ENCODE peak calls at places on chromosomes 3 and 15, in four cellular contexts. Q, N, A and X are unnamed samples.

GRCh38 chr3:50204804-50205718 is at the start of gene SLC38A3:
- DNase-seq in Q (no peak), A (no peak), N (no peak), X (no peak)

GRCh38 chr3:22156868-22157267 is 405.9 kb upstream of the ZNF385D start:
- DNase-seq in N (no peak), A (no peak), Q (no peak), X (no peak)

GRCh38 chr15:29208352-29208751 is 61.3 kb downstream of the NSMCE3 start:
- DNase-seq in Q (no peak), N (no peak), A (no peak), X (no peak)

GRCh38 chr3:32154180-32154579 is 47.8 kb downstream of the GPD1L start:
- DNase-seq in N (peak), A (no peak), Q (no peak), X (no peak)

GRCh38 chr3:57082481-57082880 is 22.0 kb downstream of the SPATA12 start:
- DNase-seq in A (no peak), N (no peak), Q (no peak), X (no peak)

GRCh38 chr3:35946857-35947514 is 307.7 kb downstream of the ARPP21 start:
- DNase-seq in A (no peak), N (no peak), Q (no peak), X (no peak)

GRCh38 chr15:70664494-70664893 is 98.9 kb downstream of the UACA start:
- DNase-seq in A (no peak), N (no peak), Q (peak), X (no peak)

GRCh38 chr15:34616613-34617012 is 33.2 kb upstream of the GOLGA8B start:
- DNase-seq in N (peak), A (no peak), Q (peak), X (peak)

GRCh38 chr3:58639842-58640241 is 26.7 kb downstream of the FAM3D start:
- DNase-seq in A (no peak), Q (no peak), N (no peak), X (no peak)

GRCh38 chr3:65587650-65588439 is 450.9 kb downstream of the MAGI1 start:
- DNase-seq in N (no peak), A (no peak), Q (no peak), X (no peak)

GRCh38 chr15:74799843-74800558 is 12.6 kb upstream of the LMAN1L start:
- DNase-seq in A (peak), Q (peak), N (peak), X (peak)

GRCh38 chr3:69119138-69119537 is 3.3 kb downstream of the LMOD3 start:
- DNase-seq in Q (no peak), A (no peak), N (no peak), X (no peak)

GRCh38 chr15:31489281-31489680 is 162.6 kb downstream of the KLF13 start:
- DNase-seq in Q (no peak), A (no peak), N (no peak), X (no peak)

GRCh38 chr3:71796268-71796667 is 11.3 kb upstream of the PROK2 start:
- DNase-seq in A (no peak), Q (no peak), N (no peak), X (no peak)

GRCh38 chr3:119122350-119122749 is 23.6 kb upstream of the TEX55 start:
- DNase-seq in A (no peak), Q (no peak), N (no peak), X (no peak)

GRCh38 chr3:146715176-146715575 is 110.0 kb upstream of the PLSCR5 start:
- DNase-seq in Q (peak), A (no peak), N (peak), X (no peak)

GRCh38 chr3:177201707-177202397 is 4.6 kb upstream of the TBL1XR1 start:
- DNase-seq in N (peak), Q (peak), A (peak), X (peak)

GRCh38 chr3:64759811-64760210 is 72.0 kb upstream of the ADAMTS9 start:
- DNase-seq in A (no peak), N (peak), Q (no peak), X (no peak)

GRCh38 chr3:139128803-139129202 is 84.1 kb upstream of the PRR23C start:
- DNase-seq in A (no peak), Q (peak), N (no peak), X (no peak)

GRCh38 chr3:150248116-150248864 is 159.8 kb upstream of the TSC22D2 start:
- DNase-seq in N (peak), Q (peak), A (no peak), X (no peak)

GRCh38 chr3:66413151-66413751 is 87.6 kb downstream of the LRIG1 start:
- DNase-seq in A (no peak), Q (peak), N (peak), X (no peak)

GRCh38 chr15:85950101-85950500 is 129.6 kb upstream of the AGBL1 start:
- DNase-seq in A (no peak), Q (no peak), N (no peak), X (no peak)

GRCh38 chr3:149566296-149566945 is 91.4 kb downstream of the WWTR1 start:
- DNase-seq in Q (peak), A (no peak), N (peak), X (no peak)

GRCh38 chr3:119195911-119196310 is 22.5 kb downstream of the UPK1B start:
- DNase-seq in Q (peak), A (no peak), N (no peak), X (no peak)

GRCh38 chr3:61564405-61565059 is 3.2 kb downstream of the PTPRG start:
- DNase-seq in Q (peak), A (no peak), N (peak), X (no peak)

GRCh38 chr15:62052714-62053113 is 7.5 kb downstream of the VPS13C start:
- DNase-seq in A (no peak), Q (no peak), N (no peak), X (no peak)

GRCh38 chr15:77123854-77124253 is 52.9 kb upstream of the TSPAN3 start:
- DNase-seq in Q (no peak), N (no peak), A (no peak), X (no peak)

DNA sequence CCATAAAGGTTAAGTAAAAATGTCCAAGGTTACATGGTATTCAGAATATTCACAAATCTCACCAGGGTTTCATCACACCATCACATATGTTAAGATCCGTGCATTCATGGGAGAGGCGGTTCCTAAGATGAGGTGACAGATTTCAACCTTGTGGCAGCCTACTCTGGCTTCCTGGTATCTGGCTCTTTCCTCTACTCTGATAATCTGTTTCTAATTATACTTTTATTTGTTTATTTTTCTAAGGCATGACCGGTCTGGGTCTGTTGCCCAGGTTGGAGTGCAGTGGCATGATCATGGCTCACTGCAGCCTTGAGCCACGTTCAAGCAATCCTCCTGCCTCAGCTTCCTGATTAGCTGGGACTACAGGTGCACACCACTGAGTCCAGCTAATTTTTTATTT is 34.4 kb downstream of the RAF1 start:
- DNase-seq in A (no peak), Q (peak), N (peak), X (no peak)
- H3K27ac ChIP-seq in A (no peak), Q (no peak), N (no peak), X (peak)

DNA sequence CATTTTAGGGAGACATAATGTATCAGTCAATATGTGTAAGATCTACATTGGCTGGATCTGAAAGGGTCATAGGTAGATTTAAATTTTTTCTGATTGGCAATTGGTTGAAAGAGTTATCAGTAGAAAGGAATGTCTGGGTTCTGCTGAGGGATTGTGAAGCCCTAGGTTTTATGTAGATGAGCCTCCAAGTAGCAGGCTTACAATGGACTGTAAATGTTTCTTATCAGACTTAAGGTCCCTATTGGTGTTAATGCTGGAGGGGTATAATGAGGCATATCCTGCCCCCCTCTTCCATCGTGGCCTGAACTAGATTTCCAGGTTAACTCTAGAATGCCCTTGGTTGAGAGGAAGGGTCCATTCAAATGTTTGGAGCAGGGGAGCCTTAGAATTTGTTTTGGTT is 61.8 kb upstream of the GCNT3 start:
- DNase-seq in A (no peak), Q (no peak), N (no peak), X (no peak)
- H3K27ac ChIP-seq in A (no peak), Q (no peak), N (no peak), X (no peak)

GRCh38 chr15:99703603-99704443 is 29.4 kb downstream of the LYSMD4 start:
- DNase-seq in Q (peak), N (peak), A (peak), X (no peak)

GRCh38 chr15:99707481-99708270 is 25.6 kb downstream of the LYSMD4 start:
- DNase-seq in A (peak), N (peak), Q (peak), X (peak)

GRCh38 chr15:99706557-99707303 is 26.5 kb downstream of the LYSMD4 start:
- DNase-seq in A (peak), Q (no peak), N (peak), X (no peak)

GRCh38 chr15:99702895-99703602 is 30.2 kb downstream of the LYSMD4 start:
- DNase-seq in N (no peak), Q (peak), A (no peak), X (no peak)

GRCh38 chr15:99704444-99704838 is 28.8 kb downstream of the LYSMD4 start:
- DNase-seq in N (peak), Q (peak), A (peak), X (peak)
- H3K27ac ChIP-seq in N (no peak), Q (peak), A (no peak), X (peak)

DNA sequence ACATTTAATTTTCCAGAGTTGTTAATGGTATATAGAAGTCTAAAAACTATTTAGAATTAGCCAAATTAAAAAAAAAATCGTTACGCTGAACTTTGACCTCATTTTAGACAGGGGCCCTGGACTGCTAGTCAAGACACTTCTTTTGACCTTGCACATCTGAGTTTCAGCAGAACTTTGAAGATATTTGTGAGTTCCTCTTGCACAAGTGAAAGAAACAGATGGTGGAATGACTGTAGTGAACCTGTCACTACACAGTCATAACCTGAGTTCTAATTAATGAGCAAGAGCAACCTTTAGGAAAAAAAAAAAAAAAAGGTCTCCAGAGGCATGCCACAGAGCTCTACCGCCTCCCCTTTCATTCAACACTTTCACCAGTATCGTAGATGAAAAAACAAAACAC is 5.3 kb downstream of the MYO5C start:
- DNase-seq in Q (no peak), A (peak), N (no peak), X (no peak)
- H3K27ac ChIP-seq in Q (no peak), A (no peak), N (no peak), X (peak)

DNA sequence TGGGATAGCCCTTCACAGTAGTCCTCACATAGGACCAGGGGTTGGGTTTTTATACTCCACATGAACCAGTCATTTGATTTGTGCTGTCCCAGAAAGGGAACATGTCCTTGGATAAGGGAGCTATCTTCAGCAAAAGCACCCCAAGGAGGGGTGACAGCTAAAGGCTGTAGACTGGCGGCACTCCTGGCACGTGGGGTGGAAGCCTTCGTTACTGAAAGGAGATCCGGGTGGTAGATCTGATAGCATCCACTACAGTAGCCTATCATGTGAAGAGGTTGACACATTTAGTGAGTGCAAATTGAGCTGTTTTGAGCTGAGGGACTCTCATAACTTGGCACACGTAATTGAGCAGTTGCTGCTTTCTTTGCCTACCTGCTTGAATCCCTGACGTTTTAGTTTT is 588.8 kb upstream of the GOLIM4 start:
- DNase-seq in Q (no peak), N (no peak), A (no peak), X (no peak)
- H3K27ac ChIP-seq in Q (no peak), N (no peak), A (no peak), X (no peak)

DNA sequence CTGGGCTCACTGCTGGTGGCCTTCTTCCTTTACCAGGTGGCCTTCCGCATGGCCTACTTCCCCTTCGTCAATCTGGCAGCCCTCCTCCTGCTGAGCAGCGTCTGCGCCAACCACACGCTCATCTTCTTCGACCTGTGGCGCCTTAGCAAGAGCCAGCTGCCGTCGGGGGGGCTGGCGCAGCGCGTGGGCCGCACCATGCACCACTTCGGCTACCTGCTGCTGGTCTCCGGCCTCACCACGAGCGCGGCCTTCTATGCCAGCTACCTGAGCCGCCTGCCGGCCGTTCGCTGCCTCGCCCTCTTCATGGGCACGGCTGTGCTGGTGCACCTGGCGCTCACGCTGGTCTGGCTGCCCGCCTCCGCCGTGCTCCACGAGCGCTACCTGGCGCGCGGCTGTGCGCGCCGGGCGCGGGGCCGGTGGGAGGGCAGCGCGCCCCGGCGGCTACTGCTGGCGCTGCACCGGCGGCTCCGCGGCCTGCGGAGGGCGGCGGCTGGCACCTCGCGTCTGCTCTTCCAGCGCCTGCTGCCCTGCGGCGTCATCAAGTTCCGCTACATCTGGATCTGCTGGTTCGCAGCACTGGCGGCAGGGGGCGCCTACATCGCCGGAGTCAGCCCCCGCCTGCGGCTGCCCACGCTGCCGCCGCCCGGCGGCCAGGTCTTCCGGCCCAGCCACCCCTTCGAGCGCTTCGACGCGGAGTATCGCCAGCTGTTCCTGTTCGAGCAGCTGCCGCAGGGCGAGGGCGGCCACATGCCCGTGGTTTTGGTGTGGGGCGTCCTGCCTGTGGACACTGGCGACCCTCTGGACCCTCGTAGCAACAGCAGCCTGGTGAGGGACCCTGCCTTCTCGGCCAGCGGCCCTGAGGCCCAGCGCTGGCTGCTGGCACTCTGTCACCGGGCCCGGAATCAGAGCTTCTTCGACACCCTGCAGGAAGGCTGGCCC is 9.9 kb downstream of the DISP2 start:
- DNase-seq in A (peak), N (peak), Q (peak), X (peak)
- H3K27ac ChIP-seq in A (peak), N (no peak), Q (no peak), X (no peak)

GRCh38 chr15:59166601-59167265 is 39.9 kb upstream of the LDHAL6B start:
- DNase-seq in Q (no peak), N (no peak), A (no peak), X (no peak)
- H3K27ac ChIP-seq in Q (no peak), N (peak), A (no peak), X (peak)

DNA sequence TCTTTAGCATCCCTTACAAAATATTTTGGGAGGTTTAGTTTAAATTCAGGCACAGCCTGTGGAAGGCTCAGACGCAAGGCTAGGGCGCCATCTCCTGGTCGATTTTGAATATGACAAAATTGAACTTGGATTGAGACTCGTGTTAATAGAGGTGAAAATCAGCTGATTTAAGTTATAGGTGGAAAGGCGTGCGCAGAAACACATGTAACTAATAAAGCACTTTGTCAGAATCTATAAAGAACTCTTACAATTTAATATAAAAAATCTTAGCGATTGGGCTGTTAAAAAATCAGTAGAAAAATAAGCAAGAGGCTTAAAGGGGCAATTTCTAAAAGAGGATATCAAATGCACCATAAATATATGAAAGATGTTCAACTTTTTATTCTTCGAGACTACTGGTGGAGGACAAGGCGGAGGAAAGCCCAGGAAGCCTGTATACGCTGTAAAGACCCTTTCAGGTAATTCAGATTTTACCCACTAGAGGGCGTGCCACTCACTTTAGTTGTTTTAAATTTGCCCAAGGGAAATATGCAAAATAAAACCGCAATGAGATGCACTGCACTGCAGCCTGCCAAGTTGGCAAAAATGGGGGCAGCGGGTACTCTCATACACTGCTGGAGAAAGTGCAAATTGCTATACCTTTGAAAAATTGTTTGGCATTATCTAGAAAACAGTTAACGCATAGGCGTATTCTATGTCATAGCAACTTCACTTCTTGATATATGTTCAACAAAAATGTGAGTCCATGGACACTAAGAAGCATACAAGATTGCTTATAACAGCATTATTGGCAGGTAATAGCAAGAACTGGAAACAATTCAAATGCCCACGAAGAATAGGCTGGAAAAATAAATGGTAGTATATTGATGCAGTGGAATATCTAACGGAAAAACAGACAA is 64.7 kb downstream of the SLC30A4 start:
- DNase-seq in A (peak), Q (peak), N (peak), X (no peak)
- H3K27ac ChIP-seq in A (peak), Q (peak), N (peak), X (peak)

GRCh38 chr3:98892263-98892662 is 9.2 kb downstream of the DCBLD2 start:
- DNase-seq in A (no peak), N (no peak), Q (no peak), X (no peak)
- H3K27ac ChIP-seq in A (no peak), N (peak), Q (no peak), X (peak)

GRCh38 chr3:45583021-45583851 is 11.3 kb upstream of the LIMD1 start:
- DNase-seq in N (no peak), Q (peak), A (no peak), X (no peak)
- H3K27ac ChIP-seq in N (no peak), Q (no peak), A (no peak), X (no peak)